ENCODE peak calls at places on chromosome 18, in four cellular contexts. One of them, this sample, is unnamed.

GRCh38 chr18:73509460-73509859 is 638.2 kb downstream of the FBXO15 start:
- DNase-seq in uterus: no peak
- DNase-seq in K562: no peak
- DNase-seq in mammary epithelial cell: no peak
- DNase-seq in this sample: no peak

GRCh38 chr18:58325521-58325908 is 281.5 kb downstream of the NEDD4L start:
- DNase-seq in uterus: no peak
- DNase-seq in K562: no peak
- DNase-seq in mammary epithelial cell: no peak
- DNase-seq in this sample: no peak

GRCh38 chr18:68456985-68457384 is 257.9 kb downstream of the TMX3 start:
- DNase-seq in uterus: no peak
- DNase-seq in K562: no peak
- DNase-seq in mammary epithelial cell: no peak
- DNase-seq in this sample: no peak

GRCh38 chr18:61466736-61467135 is 133.5 kb downstream of the CDH20 start:
- DNase-seq in uterus: no peak
- DNase-seq in K562: no peak
- DNase-seq in mammary epithelial cell: no peak
- DNase-seq in this sample: no peak

GRCh38 chr18:77249583-77250500 is at the start of gene GALR1:
- DNase-seq in uterus: no peak
- DNase-seq in K562: no peak
- DNase-seq in mammary epithelial cell: peak; percentile 8
- DNase-seq in this sample: no peak

GRCh38 chr18:36153203-36153602 is 23.5 kb downstream of the ELP2 start:
- DNase-seq in uterus: no peak
- DNase-seq in K562: no peak
- DNase-seq in mammary epithelial cell: no peak
- DNase-seq in this sample: no peak

GRCh38 chr18:11980148-11980554 is 1.2 kb upstream of the IMPA2 start:
- DNase-seq in uterus: no peak
- DNase-seq in K562: no peak
- DNase-seq in mammary epithelial cell: no peak
- DNase-seq in this sample: no peak

GRCh38 chr18:58649966-58650816 is 21.1 kb upstream of the MALT1 start:
- DNase-seq in uterus: no peak
- DNase-seq in K562: no peak
- DNase-seq in mammary epithelial cell: peak; percentile 56
- DNase-seq in this sample: no peak

GRCh38 chr18:28088477-28088876 is 88.5 kb downstream of the CDH2 start:
- DNase-seq in uterus: no peak
- DNase-seq in K562: no peak
- DNase-seq in mammary epithelial cell: no peak
- DNase-seq in this sample: no peak

GRCh38 chr18:77108001-77108692 is 24.4 kb downstream of the MBP start:
- DNase-seq in uterus: peak; percentile 78
- DNase-seq in K562: no peak
- DNase-seq in mammary epithelial cell: no peak
- DNase-seq in this sample: no peak

GRCh38 chr18:8948011-8948410 is 154.5 kb upstream of the NDUFV2 start:
- DNase-seq in uterus: no peak
- DNase-seq in K562: no peak
- DNase-seq in mammary epithelial cell: no peak
- DNase-seq in this sample: no peak

GRCh38 chr18:8947576-8947975 is 154.9 kb upstream of the NDUFV2 start:
- DNase-seq in uterus: no peak
- DNase-seq in K562: no peak
- DNase-seq in mammary epithelial cell: no peak
- DNase-seq in this sample: no peak

GRCh38 chr18:8944871-8945245 is 157.6 kb upstream of the NDUFV2 start:
- DNase-seq in uterus: no peak
- DNase-seq in K562: no peak
- DNase-seq in mammary epithelial cell: no peak
- DNase-seq in this sample: no peak

GRCh38 chr18:8943900-8944870 is 158.3 kb upstream of the NDUFV2 start:
- DNase-seq in uterus: no peak
- DNase-seq in K562: no peak
- DNase-seq in mammary epithelial cell: peak; percentile 41
- DNase-seq in this sample: no peak

GRCh38 chr18:8946046-8946838 is 156.3 kb upstream of the NDUFV2 start:
- DNase-seq in uterus: no peak
- DNase-seq in K562: no peak
- DNase-seq in mammary epithelial cell: peak; percentile 90
- DNase-seq in this sample: no peak
- H3K4me1 ChIP-seq in uterus: no peaks in the 10 kb centered on the region
- H3K4me1 ChIP-seq in K562: peaks cover 50% of the 10 kb centered on the region
- H3K4me1 ChIP-seq in mammary epithelial cell: peaks cover 50% of the 10 kb centered on the region
- H3K4me1 ChIP-seq in this sample: no peaks in the 10 kb centered on the region

DNA sequence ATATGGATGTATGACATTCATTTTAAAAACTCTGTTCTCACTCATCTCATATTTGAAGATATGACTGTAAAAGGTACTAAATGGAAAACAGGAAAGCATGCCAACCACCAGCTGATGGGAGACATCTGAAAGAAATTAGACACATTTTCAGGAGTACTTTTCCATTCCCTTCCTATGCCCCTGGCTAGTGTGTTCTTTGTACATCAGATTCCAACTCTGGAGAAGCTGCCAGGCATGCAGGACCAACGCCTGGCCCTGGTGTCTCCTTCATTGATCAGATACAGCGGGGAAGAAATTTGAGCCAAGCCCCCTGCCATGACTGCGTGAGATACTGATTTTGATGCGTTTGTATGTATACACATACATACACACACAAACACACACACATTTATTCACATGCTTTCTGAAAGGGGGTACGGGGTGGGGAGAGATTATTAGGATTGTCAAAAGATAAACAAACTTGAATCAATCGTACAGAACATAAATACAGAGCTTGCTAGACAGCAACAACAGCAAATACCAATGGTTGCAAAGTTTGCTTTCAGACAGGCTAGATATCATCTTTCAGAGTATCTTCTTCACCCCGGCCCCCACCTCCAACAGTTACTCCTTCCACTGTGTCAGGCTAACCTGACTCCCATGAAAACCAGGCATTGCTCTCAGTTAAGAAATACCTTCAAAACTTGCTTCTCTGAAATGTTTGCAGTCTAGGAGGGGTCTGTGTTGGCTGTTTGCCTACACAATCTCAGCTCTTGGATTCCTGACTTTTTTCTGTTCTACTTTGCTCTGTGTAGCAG is 599.2 kb upstream of the SYT4 start:
- DNase-seq in uterus: peak; percentile 22
- DNase-seq in K562: no peak
- DNase-seq in mammary epithelial cell: no peak
- DNase-seq in this sample: no peak
- TF ChIP-seq CTCF in uterus: no peak
- TF ChIP-seq CTCF in K562: no peak
- TF ChIP-seq CTCF in mammary epithelial cell: no peak
- TF ChIP-seq CTCF in this sample: no peak

GRCh38 chr18:8745355-8746014 is 40.1 kb downstream of the MTCL1 start:
- DNase-seq in uterus: no peak
- DNase-seq in K562: no peak
- DNase-seq in mammary epithelial cell: no peak
- DNase-seq in this sample: no peak

GRCh38 chr18:8744038-8744437 is 38.7 kb downstream of the MTCL1 start:
- DNase-seq in uterus: no peak
- DNase-seq in K562: no peak
- DNase-seq in mammary epithelial cell: no peak
- DNase-seq in this sample: no peak

GRCh38 chr18:8742382-8743361 is 37.3 kb downstream of the MTCL1 start:
- DNase-seq in uterus: no peak
- DNase-seq in K562: no peak
- DNase-seq in mammary epithelial cell: no peak
- DNase-seq in this sample: no peak

GRCh38 chr18:8747440-8747937 is 42.1 kb downstream of the MTCL1 start:
- DNase-seq in uterus: no peak
- DNase-seq in K562: no peak
- DNase-seq in mammary epithelial cell: no peak
- DNase-seq in this sample: no peak

GRCh38 chr18:8744656-8745055 is 39.3 kb downstream of the MTCL1 start:
- DNase-seq in uterus: no peak
- DNase-seq in K562: no peak
- DNase-seq in mammary epithelial cell: no peak
- DNase-seq in this sample: no peak
- H3K4me3 ChIP-seq in uterus: no peak overlapping the region
- H3K4me3 ChIP-seq in K562: no peak overlapping the region
- H3K4me3 ChIP-seq in mammary epithelial cell: no peak overlapping the region
- H3K4me3 ChIP-seq in this sample: no peak overlapping the region

GRCh38 chr18:3059272-3059671 is 46.3 kb upstream of the LPIN2 start:
- DNase-seq in uterus: no peak
- DNase-seq in K562: no peak
- DNase-seq in mammary epithelial cell: no peak
- DNase-seq in this sample: no peak
- H3K4me1 ChIP-seq in uterus: no peaks in the 10 kb centered on the region
- H3K4me1 ChIP-seq in K562: peaks cover 4% of the 10 kb centered on the region
- H3K4me1 ChIP-seq in mammary epithelial cell: no peaks in the 10 kb centered on the region
- H3K4me1 ChIP-seq in this sample: peaks cover 3% of the 10 kb centered on the region

DNA sequence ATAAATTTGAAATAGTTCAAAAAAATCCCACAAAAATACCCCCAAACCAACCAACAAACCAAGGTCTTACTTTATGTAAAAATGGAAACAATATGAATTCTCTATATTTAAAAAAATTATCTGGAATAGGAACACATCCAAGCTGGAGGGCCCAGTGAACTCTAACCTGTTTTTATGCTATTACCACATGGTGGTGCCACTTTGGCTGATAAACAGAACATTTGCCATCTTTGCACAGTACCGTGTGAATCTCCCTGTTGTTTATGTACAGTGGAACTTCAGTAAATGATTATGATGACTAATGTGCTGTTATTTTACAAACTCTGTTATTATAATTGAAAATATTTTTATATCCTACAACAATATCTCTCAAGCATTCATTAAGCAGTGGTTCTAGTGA is 145.3 kb upstream of the SMAD7 start:
- DNase-seq in uterus: no peak
- DNase-seq in K562: no peak
- DNase-seq in mammary epithelial cell: no peak
- DNase-seq in this sample: no peak
- TF ChIP-seq CTCF in uterus: no peak
- TF ChIP-seq CTCF in K562: no peak
- TF ChIP-seq CTCF in mammary epithelial cell: no peak
- TF ChIP-seq CTCF in this sample: no peak

GRCh38 chr18:78978336-78979057 is 1.1 kb upstream of the SALL3 start:
- DNase-seq in uterus: no peak
- DNase-seq in K562: no peak
- DNase-seq in mammary epithelial cell: no peak
- DNase-seq in this sample: no peak

GRCh38 chr18:78975699-78976098 is 3.9 kb upstream of the SALL3 start:
- DNase-seq in uterus: no peak
- DNase-seq in K562: no peak
- DNase-seq in mammary epithelial cell: no peak
- DNase-seq in this sample: no peak

GRCh38 chr18:78975282-78975681 is 4.3 kb upstream of the SALL3 start:
- DNase-seq in uterus: no peak
- DNase-seq in K562: no peak
- DNase-seq in mammary epithelial cell: no peak
- DNase-seq in this sample: no peak

GRCh38 chr18:78977627-78978271 is 1.9 kb upstream of the SALL3 start:
- DNase-seq in uterus: no peak
- DNase-seq in K562: no peak
- DNase-seq in mammary epithelial cell: no peak
- DNase-seq in this sample: no peak

DNA sequence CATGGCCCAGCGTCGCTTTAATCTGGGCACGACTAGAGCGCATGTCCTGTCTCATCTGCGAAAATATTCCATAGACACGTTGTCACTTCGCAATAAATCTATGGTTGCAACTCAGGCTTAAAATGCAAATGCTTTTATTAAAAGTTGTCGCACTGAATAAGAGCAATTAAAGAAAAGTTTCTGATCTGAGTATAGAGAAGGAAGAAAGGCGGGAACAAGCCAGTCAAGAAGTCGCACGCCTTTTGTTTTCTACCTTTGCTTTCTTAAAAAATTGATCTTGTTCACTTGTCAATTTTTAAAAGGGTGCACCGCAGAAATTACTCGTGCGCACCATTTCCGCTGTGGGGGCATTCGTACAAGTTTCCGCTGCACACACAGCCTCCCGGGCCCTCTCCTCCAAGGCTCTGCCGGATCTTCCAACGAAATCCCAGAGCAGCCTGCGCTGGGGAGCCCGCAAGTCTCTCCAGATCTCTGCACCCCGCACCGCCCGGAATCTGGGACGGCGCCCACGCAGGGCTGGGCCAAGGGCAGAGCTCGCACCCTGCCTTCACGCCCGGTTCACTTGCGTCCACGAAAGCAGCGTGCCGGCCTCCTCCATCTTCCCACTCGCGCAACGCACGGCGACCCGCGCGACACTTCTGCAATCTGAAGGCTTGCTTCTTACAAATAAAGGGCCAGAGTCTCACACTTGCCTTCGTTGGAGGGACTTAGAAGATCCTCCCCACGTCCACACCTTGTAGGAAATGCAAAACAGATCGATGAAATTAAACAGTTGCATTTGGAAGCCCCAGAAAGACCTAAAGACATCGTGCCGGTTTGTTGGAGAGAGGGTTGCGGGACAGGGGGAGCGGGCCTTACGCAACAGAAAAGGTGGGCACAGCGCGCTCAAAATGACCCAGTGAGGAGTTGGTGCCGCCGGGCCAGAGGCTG is 2.7 kb upstream of the SALL3 start:
- DNase-seq in uterus: no peak
- DNase-seq in K562: no peak
- DNase-seq in mammary epithelial cell: no peak
- DNase-seq in this sample: no peak
- H3K4me3 ChIP-seq in uterus: no peak overlapping the region
- H3K4me3 ChIP-seq in K562: no peak overlapping the region
- H3K4me3 ChIP-seq in mammary epithelial cell: no peak overlapping the region
- H3K4me3 ChIP-seq in this sample: no peak overlapping the region

GRCh38 chr18:9614401-9615279 is at the start of gene PPP4R1:
- DNase-seq in uterus: peak; percentile 78
- DNase-seq in K562: peak; percentile 95
- DNase-seq in mammary epithelial cell: peak; percentile 76
- DNase-seq in this sample: peak; percentile 86
- H3K4me1 ChIP-seq in uterus: no peaks in the 10 kb centered on the region
- H3K4me1 ChIP-seq in K562: peaks cover 35% of the 10 kb centered on the region
- H3K4me1 ChIP-seq in mammary epithelial cell: peaks cover 41% of the 10 kb centered on the region
- H3K4me1 ChIP-seq in this sample: peaks cover 11% of the 10 kb centered on the region

GRCh38 chr18:67318651-67319050 is 197.9 kb downstream of the DSEL start:
- DNase-seq in uterus: no peak
- DNase-seq in K562: no peak
- DNase-seq in mammary epithelial cell: no peak
- DNase-seq in this sample: no peak
- TF ChIP-seq CTCF in uterus: no peak
- TF ChIP-seq CTCF in K562: no peak
- TF ChIP-seq CTCF in mammary epithelial cell: no peak
- TF ChIP-seq CTCF in this sample: no peak

GRCh38 chr18:10059610-10060468 is 146.0 kb downstream of the VAPA start:
- DNase-seq in uterus: peak; percentile 50
- DNase-seq in K562: no peak
- DNase-seq in mammary epithelial cell: no peak
- DNase-seq in this sample: no peak
- H3K4me3 ChIP-seq in uterus: no peak overlapping the region
- H3K4me3 ChIP-seq in K562: no peak overlapping the region
- H3K4me3 ChIP-seq in mammary epithelial cell: no peak overlapping the region
- H3K4me3 ChIP-seq in this sample: no peak overlapping the region

This sample was measured in ascending aorta.